ENCODE peak calls at places on chromosomes 2 and 18, in four cellular contexts. W is astrocyte, M is IMR-90, O is pancreas. H is an unnamed sample. For H3K4me1, the result is how much of the 10 kb centered on the place peaks cover.

GRCh38 chr18:56992777-56993176 is 154.1 kb upstream of the BOD1L2 start:
- DNase-seq in W (peak), M (peak), O (no peak), H (no peak)

GRCh38 chr18:22391571-22392359 is 25.9 kb downstream of the CTAGE1 start:
- DNase-seq in W (peak), M (peak), O (no peak), H (no peak)

GRCh38 chr2:75822336-75822735 is 111.6 kb upstream of the GCFC2 start:
- DNase-seq in M (no peak), W (no peak), O (no peak), H (no peak)

GRCh38 chr2:153354406-153354805 is 124.2 kb downstream of the RPRM start:
- DNase-seq in W (peak), M (no peak), O (no peak), H (no peak)

GRCh38 chr18:79952996-79953559 is 1.6 kb upstream of the SLC66A2 start:
- DNase-seq in W (no peak), M (no peak), O (no peak), H (no peak)

GRCh38 chr2:219687882-219688559 is 60.6 kb downstream of the SLC4A3 start:
- DNase-seq in M (no peak), W (peak), O (no peak), H (no peak)

GRCh38 chr2:218745559-218746469 is 35.2 kb downstream of the TTLL4 start:
- DNase-seq in M (peak), W (peak), O (peak), H (no peak)

GRCh38 chr2:240959214-240959940 is 39.0 kb upstream of the SNED1 start:
- DNase-seq in W (no peak), M (no peak), O (no peak), H (no peak)

GRCh38 chr2:37593024-37593423 is 78.4 kb downstream of the CDC42EP3 start:
- DNase-seq in O (no peak), M (no peak), W (no peak), H (no peak)

GRCh38 chr2:182540236-182540635 is 113.4 kb upstream of the PDE1A start:
- DNase-seq in O (no peak), W (no peak), M (no peak), H (no peak)

GRCh38 chr2:8597526-8598225 is 84.2 kb upstream of the ID2 start:
- DNase-seq in M (no peak), W (no peak), O (no peak), H (no peak)

GRCh38 chr2:159897081-159897480 is 99.1 kb upstream of the CD302 start:
- DNase-seq in O (no peak), W (no peak), M (no peak), H (no peak)

GRCh38 chr18:58580078-58580477 is 48.8 kb downstream of the ALPK2 start:
- DNase-seq in O (no peak), M (peak), W (no peak), H (no peak)

GRCh38 chr2:199833525-199833924 is 17.5 kb downstream of the FTCDNL1 start:
- DNase-seq in W (no peak), O (no peak), M (no peak), H (no peak)

GRCh38 chr2:228681426-228681825 is 499.9 kb upstream of the SPHKAP start:
- DNase-seq in M (peak), W (peak), O (no peak), H (no peak)

GRCh38 chr2:106098081-106098480 is 96.0 kb downstream of the UXS1 start:
- DNase-seq in O (no peak), M (no peak), W (no peak), H (peak)
- TF ChIP-seq CTCF in O (no peak), M (peak), W (peak), H (no peak)

DNA sequence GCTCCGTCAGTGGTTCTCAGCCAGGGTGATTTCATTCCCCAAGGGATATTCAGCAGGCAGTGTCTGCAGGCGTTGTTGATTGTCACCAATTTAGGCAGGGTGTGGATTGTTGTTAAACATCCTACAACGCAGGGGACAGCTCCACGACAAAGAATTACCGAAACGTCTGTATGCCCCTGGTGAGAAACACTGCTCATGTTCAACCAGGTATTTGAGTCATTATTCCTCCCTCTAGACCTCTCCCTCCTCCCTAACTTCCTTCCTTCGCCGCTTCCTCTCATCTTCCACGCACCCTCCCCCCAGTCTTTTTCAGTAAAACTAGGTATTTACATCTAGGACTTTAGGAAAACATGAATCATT is 50.8 kb downstream of the NCK2 start:
- DNase-seq in M (no peak), W (no peak), O (no peak), H (no peak)
- H3K4me3 ChIP-seq in M (no peak), W (no peak), O (no peak), H (no peak)

GRCh38 chr2:163601377-163601776 is 134.4 kb downstream of the FIGN start:
- DNase-seq in W (peak), O (no peak), M (peak), H (no peak)

GRCh38 chr2:163604941-163605555 is 130.8 kb downstream of the FIGN start:
- DNase-seq in M (peak), O (no peak), W (peak), H (no peak)

GRCh38 chr2:163600801-163601200 is 135.0 kb downstream of the FIGN start:
- DNase-seq in M (no peak), O (no peak), W (no peak), H (no peak)

GRCh38 chr2:163606878-163607277 is 128.9 kb downstream of the FIGN start:
- DNase-seq in W (no peak), M (no peak), O (no peak), H (no peak)

DNA sequence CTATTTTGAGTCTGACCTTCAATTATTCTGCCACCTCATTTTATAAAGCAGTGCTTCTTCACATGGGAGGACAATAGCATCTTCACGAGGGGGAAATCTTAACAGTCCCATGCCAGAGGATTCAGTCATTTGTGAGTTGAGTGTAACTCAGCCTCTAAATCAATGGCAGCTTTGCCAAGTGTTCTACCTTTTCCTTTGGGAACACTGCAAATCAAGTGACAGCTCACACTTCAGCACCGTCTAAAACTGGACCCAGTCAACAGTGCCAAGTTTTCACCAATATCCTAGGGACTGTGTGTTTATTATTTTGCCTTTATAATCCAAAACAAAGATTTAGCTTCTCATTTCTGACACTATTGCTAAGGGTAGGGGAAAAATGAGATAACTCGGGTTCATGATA is 133.6 kb downstream of the FIGN start:
- DNase-seq in M (no peak), W (no peak), O (no peak), H (no peak)
- H3K4me1 ChIP-seq in M (under half), W (under half), O (under half), H (under half)

GRCh38 chr2:231605607-231606091 is 13.0 kb downstream of the TEX44 start:
- DNase-seq in M (no peak), W (no peak), O (no peak), H (no peak)

GRCh38 chr2:231602874-231603467 is 10.3 kb downstream of the TEX44 start:
- DNase-seq in M (no peak), W (no peak), O (no peak), H (no peak)

GRCh38 chr2:231606941-231607340 is 14.3 kb downstream of the TEX44 start:
- DNase-seq in M (no peak), O (no peak), W (no peak), H (no peak)

GRCh38 chr2:231604101-231604684 is 11.5 kb downstream of the TEX44 start:
- DNase-seq in M (no peak), W (no peak), O (peak), H (peak)

GRCh38 chr2:231604685-231605606 is 12.3 kb downstream of the TEX44 start:
- DNase-seq in O (peak), W (peak), M (peak), H (peak)
- TF ChIP-seq CTCF in O (no peak), W (no peak), M (no peak), H (no peak)

H was measured in lung.